ENCODE peak calls at places on chromosome 9, in ten cellular contexts. X is brain microvascular endothelial cell; R is stimulated activated CD4-positive, alpha-beta T cell treated with anti-CD3 and anti-CD28 coated beads, TNF-alpha, amount 100 ng/mL, for 4 hours; T is stimulated activated CD8-positive, alpha-beta memory T cell treated with anti-CD3 and anti-CD28 coated beads, Interleukin-15, amount 100 ng/mL, for 4 hours; C is neural crest cell; A is left ventricle myocardium inferior; Q is NCI-H1930; U is iPS DF 6.9; D is non-pigmented ciliary epithelial cell; P is cardiac muscle cell. Z is an unnamed sample.

GRCh38 chr9:106799146-106799545 is 63.8 kb upstream of the ZNF462 start:
- DNase-seq in C (no peak), U (peak), R (no peak), X (peak), A (no peak), D (peak), Q (no peak), T (no peak), P (peak), Z (peak)

GRCh38 chr9:113164536-113165300 is 13.9 kb downstream of the SLC31A2 start:
- DNase-seq in D (no peak), A (peak), P (peak), X (peak), C (no peak), T (no peak), R (no peak), Q (no peak), U (no peak), Z (no peak)

GRCh38 chr9:101566904-101567724 is 27.7 kb downstream of the PPP3R2 start:
- DNase-seq in U (peak), X (peak), C (no peak), D (peak), A (no peak), T (no peak), P (peak), Q (no peak), R (no peak), Z (no peak)

GRCh38 chr9:113464672-113465271 is 1.2 kb downstream of the RGS3 start:
- DNase-seq in X (no peak), P (no peak), Q (no peak), A (no peak), R (no peak), T (no peak), D (no peak), C (no peak), U (no peak), Z (no peak)

GRCh38 chr9:106752581-106752980 is 110.4 kb upstream of the ZNF462 start:
- DNase-seq in P (no peak), U (no peak), A (no peak), D (no peak), Q (no peak), C (no peak), T (no peak), R (no peak), X (peak), Z (no peak)

GRCh38 chr9:119544492-119544891 is 175.3 kb upstream of the BRINP1 start:
- DNase-seq in R (no peak), U (no peak), D (no peak), C (no peak), Q (no peak), A (no peak), X (no peak), P (no peak), T (no peak), Z (no peak)

GRCh38 chr9:84397151-84397728 is 56.7 kb upstream of the SLC28A3 start:
- DNase-seq in U (peak), P (peak), Q (peak), D (peak), A (peak), T (peak), R (peak), C (peak), X (peak), Z (no peak)

GRCh38 chr9:125522328-125522725 is 184.7 kb downstream of the MAPKAP1 start:
- DNase-seq in D (no peak), P (peak), X (peak), Q (no peak), T (no peak), C (no peak), A (no peak), U (no peak), R (no peak), Z (no peak)

GRCh38 chr9:127361561-127361960 is 35.4 kb upstream of the SLC2A8 start:
- DNase-seq in P (no peak), D (no peak), R (no peak), X (no peak), A (no peak), C (no peak), U (no peak), Q (no peak), T (no peak), Z (no peak)

GRCh38 chr9:18163146-18163545 is 310.8 kb upstream of the ADAMTSL1 start:
- DNase-seq in P (no peak), R (no peak), A (no peak), C (no peak), X (no peak), Q (no peak), U (no peak), T (no peak), D (no peak), Z (no peak)

GRCh38 chr9:14565352-14565956 is 127.8 kb downstream of the ZDHHC21 start:
- DNase-seq in P (no peak), D (no peak), A (no peak), Q (no peak), R (no peak), C (no peak), X (no peak), T (no peak), U (no peak), Z (no peak)

GRCh38 chr9:6634441-6634840 is 11.1 kb downstream of the GLDC start:
- DNase-seq in T (no peak), R (no peak), A (no peak), C (no peak), X (no peak), Q (no peak), U (no peak), P (no peak), D (no peak), Z (no peak)

GRCh38 chr9:124222918-124223720 is 34.6 kb upstream of the NEK6 start:
- DNase-seq in R (no peak), U (no peak), P (peak), D (no peak), T (no peak), A (peak), Q (no peak), X (no peak), C (no peak), Z (no peak)

GRCh38 chr9:126456802-126457547 is 130.3 kb downstream of the MVB12B start:
- DNase-seq in A (no peak), U (no peak), R (no peak), X (no peak), Q (no peak), D (no peak), P (no peak), C (no peak), T (no peak), Z (no peak)

GRCh38 chr9:110536802-110537201 is 42.7 kb downstream of the SVEP1 start:
- DNase-seq in U (no peak), X (no peak), T (no peak), D (no peak), Q (no peak), C (no peak), A (no peak), P (peak), R (no peak), Z (no peak)

GRCh38 chr9:137722481-137722880 is 103.7 kb downstream of the EHMT1 start:
- DNase-seq in C (no peak), P (no peak), X (no peak), U (no peak), T (no peak), A (no peak), R (no peak), Q (no peak), D (no peak), Z (no peak)

GRCh38 chr9:33473216-33473615 is 508 bp downstream of the NOL6 start:
- DNase-seq in P (no peak), C (no peak), A (no peak), U (no peak), R (no peak), Q (no peak), D (no peak), T (no peak), X (no peak), Z (no peak)

GRCh38 chr9:87973791-87974292 is 491 bp downstream of the CDK20 start:
- DNase-seq in A (no peak), Q (no peak), U (no peak), C (no peak), R (no peak), D (no peak), T (no peak), P (peak), X (no peak), Z (no peak)

GRCh38 chr9:131480258-131480657 is 22.5 kb upstream of the POMT1 start:
- DNase-seq in Q (no peak), U (no peak), D (no peak), T (no peak), P (no peak), C (no peak), R (no peak), X (no peak), A (no peak), Z (no peak)

GRCh38 chr9:88219601-88220000 is 81.3 kb upstream of the SPATA31C2 start:
- DNase-seq in D (no peak), U (no peak), C (no peak), Q (no peak), A (no peak), R (no peak), T (no peak), P (no peak), X (no peak), Z (no peak)

GRCh38 chr9:23683021-23683431 is 143.0 kb downstream of the ELAVL2 start:
- DNase-seq in R (no peak), U (no peak), T (no peak), A (no peak), C (no peak), X (no peak), D (no peak), P (no peak), Q (peak), Z (no peak)

GRCh38 chr9:17204611-17205165 is 69.8 kb downstream of the CNTLN start:
- DNase-seq in X (no peak), U (no peak), P (peak), R (no peak), A (no peak), Q (no peak), T (no peak), D (no peak), C (no peak), Z (no peak)

GRCh38 chr9:129069128-129069824 is 11.6 kb upstream of the DOLPP1 start:
- DNase-seq in Q (no peak), D (no peak), X (no peak), R (peak), T (peak), A (peak), U (no peak), C (no peak), P (peak), Z (no peak)

GRCh38 chr9:127569819-127570401 is 42.2 kb upstream of the STXBP1 start:
- DNase-seq in R (no peak), D (no peak), C (no peak), Q (no peak), A (no peak), P (no peak), U (no peak), T (no peak), X (no peak), Z (no peak)

GRCh38 chr9:115063058-115063850 is 54.7 kb downstream of the TNC start:
- DNase-seq in X (no peak), C (no peak), T (no peak), U (peak), Q (no peak), D (no peak), P (peak), R (no peak), A (no peak), Z (peak)

GRCh38 chr9:97508852-97509251 is 7.4 kb downstream of the TMOD1 start:
- DNase-seq in C (no peak), X (no peak), R (no peak), T (no peak), U (no peak), P (no peak), Q (no peak), D (no peak), A (no peak), Z (no peak)

GRCh38 chr9:108443278-108443633 is 412.5 kb downstream of the ACTL7B start:
- DNase-seq in T (no peak), C (no peak), P (no peak), D (no peak), Q (no peak), A (no peak), U (no peak), R (no peak), X (no peak), Z (no peak)

GRCh38 chr9:126439402-126439765 is 112.8 kb downstream of the MVB12B start:
- DNase-seq in D (peak), P (peak), R (no peak), X (peak), Q (no peak), A (no peak), C (no peak), U (no peak), T (no peak), Z (no peak)

GRCh38 chr9:132748450-132748849 is 78.2 kb downstream of the GTF3C4 start:
- DNase-seq in D (no peak), C (no peak), X (peak), U (no peak), A (no peak), P (peak), Q (no peak), T (no peak), R (no peak), Z (no peak)

GRCh38 chr9:8234286-8234819 is 434.8 kb upstream of the DMAC1 start:
- DNase-seq in D (no peak), Q (no peak), P (no peak), R (no peak), C (no peak), T (no peak), X (no peak), A (no peak), U (peak), Z (peak)